ENCODE peak calls at places on chromosomes 12 and 14, in seven cellular contexts. Z, Q, C, F, R, H and A are unnamed samples.

GRCh38 chr12:83183132-83183531 is 496.4 kb downstream of the TMTC2 start:
- DNase-seq in Q (no peak), R (no peak), C (no peak), F (no peak), Z (no peak), H (no peak), A (no peak)

GRCh38 chr14:101711041-101711861 is 50.3 kb upstream of the PPP2R5C start:
- DNase-seq in R (no peak), C (peak; percentile 5), Q (no peak), F (no peak), Z (no peak), H (no peak), A (peak; percentile 57)

GRCh38 chr12:48157889-48158370 is 615 bp upstream of the ASB8 start:
- DNase-seq in C (no peak), Q (no peak), H (no peak), F (no peak), R (no peak), Z (no peak), A (no peak)

GRCh38 chr12:126027816-126028215 is 962.6 kb downstream of the AACS start:
- DNase-seq in Q (no peak), H (no peak), Z (no peak), C (no peak), R (no peak), F (no peak), A (no peak)

GRCh38 chr12:37545759-37546158 is 770.8 kb upstream of the ALG10B start:
- DNase-seq in F (no peak), C (no peak), R (no peak), Q (no peak), H (no peak), Z (no peak), A (no peak)

GRCh38 chr14:48129472-48129871 is 454.1 kb upstream of the MDGA2 start:
- DNase-seq in C (no peak), F (no peak), H (no peak), R (no peak), Q (no peak), Z (no peak), A (no peak)

GRCh38 chr12:106248177-106248848 is 493 bp upstream of the CKAP4 start:
- DNase-seq in Q (no peak), F (no peak), Z (no peak), H (peak; percentile 69), C (peak; percentile 62), R (peak; percentile 19), A (peak; percentile 86)

GRCh38 chr14:78617735-78618134 is 447.6 kb downstream of the NRXN3 start:
- DNase-seq in H (no peak), Z (no peak), Q (no peak), R (no peak), C (no peak), F (no peak), A (no peak)

GRCh38 chr12:58519839-58520238 is 400.5 kb downstream of the LRIG3 start:
- DNase-seq in C (no peak), R (no peak), Z (no peak), H (no peak), F (no peak), Q (no peak), A (no peak)

GRCh38 chr14:74599201-74599809 is 12.7 kb downstream of the LTBP2 start:
- DNase-seq in C (no peak), H (no peak), R (no peak), Q (no peak), F (no peak), Z (no peak), A (no peak)

GRCh38 chr12:32336261-32336660 is 63.1 kb upstream of the FGD4 start:
- DNase-seq in C (no peak), F (no peak), Q (no peak), R (no peak), Z (no peak), H (no peak), A (no peak)

GRCh38 chr14:59425322-59425945 is 39.7 kb downstream of the GPR135 start:
- DNase-seq in C (no peak), H (no peak), Z (no peak), R (no peak), F (no peak), Q (no peak), A (no peak)

GRCh38 chr14:53432378-53432802 is 279.3 kb upstream of the DDHD1 start:
- DNase-seq in C (no peak), Z (no peak), F (no peak), H (no peak), R (peak; percentile 59), Q (peak; percentile 13), A (no peak)

GRCh38 chr12:47188576-47189441 is 109.0 kb upstream of the AMIGO2 start:
- DNase-seq in Q (no peak), F (no peak), Z (no peak), C (no peak), H (no peak), R (no peak), A (no peak)

GRCh38 chr14:101008631-101009336 is 105.3 kb upstream of the RTL1 start:
- DNase-seq in Z (peak; percentile 43), R (no peak), F (no peak), H (no peak), Q (no peak), C (no peak), A (peak; percentile 58)

GRCh38 chr14:26379951-26380350 is 217.9 kb downstream of the NOVA1 start:
- DNase-seq in R (no peak), Q (no peak), F (no peak), H (no peak), C (no peak), Z (no peak), A (no peak)

GRCh38 chr14:91511014-91511466 is 930 bp upstream of the PPP4R3A start:
- DNase-seq in Q (no peak), R (peak; percentile 5), C (no peak), H (no peak), Z (no peak), F (no peak), A (no peak)

GRCh38 chr14:23185046-23185445 is 1.6 kb upstream of the SLC7A8 start:
- DNase-seq in Q (no peak), R (no peak), F (no peak), Z (no peak), H (no peak), C (no peak), A (no peak)

GRCh38 chr14:101128478-101129450 is 225.2 kb upstream of the RTL1 start:
- DNase-seq in R (no peak), C (peak; percentile 15), F (peak; percentile 36), Z (no peak), H (no peak), Q (no peak), A (peak; percentile 40)

GRCh38 chr12:62472472-62472871 is 5.8 kb downstream of the MON2 start:
- DNase-seq in F (no peak), Q (no peak), Z (no peak), R (no peak), C (no peak), H (no peak), A (no peak)

GRCh38 chr14:32623300-32624093 is 294.4 kb downstream of the AKAP6 start:
- DNase-seq in Z (no peak), C (no peak), Q (no peak), R (no peak), F (no peak), H (no peak), A (no peak)

DNA sequence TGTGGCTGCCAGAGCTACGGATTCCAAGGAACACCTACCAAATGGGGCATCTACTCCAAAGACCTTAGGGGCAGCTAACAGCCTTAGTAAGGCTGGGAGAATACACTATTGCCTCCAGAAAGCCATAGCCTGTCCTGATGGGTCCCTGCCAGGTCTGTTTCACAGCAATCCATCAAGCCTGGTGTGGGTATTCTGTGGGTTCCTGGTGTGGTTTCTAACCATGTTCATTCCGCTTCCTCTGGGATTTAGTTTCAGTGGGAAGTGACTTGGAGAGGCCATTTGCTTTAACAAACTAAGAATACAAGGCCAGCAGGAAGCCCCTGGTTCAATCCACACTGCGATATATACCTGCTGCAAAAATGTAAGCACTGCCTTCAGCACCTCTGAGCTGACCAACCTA is 220.5 kb downstream of the FOXN3 start:
- DNase-seq in H (no peak), C (no peak), F (no peak), R (no peak), Q (no peak), Z (no peak), A (no peak)
- H3K4me1 ChIP-seq in H (no peaks in the 10 kb centered on the region), C (no peaks in the 10 kb centered on the region), F (no peaks in the 10 kb centered on the region), R (no peaks in the 10 kb centered on the region), Q (no peaks in the 10 kb centered on the region), Z (no peaks in the 10 kb centered on the region), A (no peaks in the 10 kb centered on the region)

GRCh38 chr12:91877022-91877421 is 268.6 kb downstream of the BTG1 start:
- DNase-seq in Q (no peak), F (no peak), C (peak; percentile 52), R (no peak), Z (peak; percentile 88), H (peak; percentile 64), A (no peak)
- TF ChIP-seq POLR2AphosphoS5 in Q (no peak), F (no peak), C (peak; percentile 67), R (no peak), Z (no peak), H (peak; percentile 46), A (no peak)

GRCh38 chr14:34124585-34124984 is 173.7 kb upstream of the EGLN3 start:
- DNase-seq in Q (no peak), H (no peak), C (no peak), Z (no peak), R (no peak), F (no peak), A (no peak)

GRCh38 chr14:34122081-34122480 is 171.2 kb upstream of the EGLN3 start:
- DNase-seq in R (no peak), H (no peak), Z (no peak), C (no peak), F (no peak), Q (no peak), A (no peak)

GRCh38 chr14:34120185-34120977 is 169.5 kb upstream of the EGLN3 start:
- DNase-seq in H (no peak), R (no peak), Z (no peak), C (no peak), Q (no peak), F (no peak), A (no peak)

GRCh38 chr14:34119107-34119858 is 168.4 kb upstream of the EGLN3 start:
- DNase-seq in F (no peak), C (no peak), Z (no peak), H (no peak), Q (no peak), R (no peak), A (no peak)

GRCh38 chr14:34122650-34123049 is 171.8 kb upstream of the EGLN3 start:
- DNase-seq in F (no peak), Z (no peak), C (no peak), Q (no peak), H (no peak), R (no peak), A (no peak)
- H3K4me1 ChIP-seq in F (no peaks in the 10 kb centered on the region), Z (no peaks in the 10 kb centered on the region), C (peaks cover 6% of the 10 kb centered on the region), Q (no peaks in the 10 kb centered on the region), H (no peaks in the 10 kb centered on the region), R (no peaks in the 10 kb centered on the region), A (no peaks in the 10 kb centered on the region)

DNA sequence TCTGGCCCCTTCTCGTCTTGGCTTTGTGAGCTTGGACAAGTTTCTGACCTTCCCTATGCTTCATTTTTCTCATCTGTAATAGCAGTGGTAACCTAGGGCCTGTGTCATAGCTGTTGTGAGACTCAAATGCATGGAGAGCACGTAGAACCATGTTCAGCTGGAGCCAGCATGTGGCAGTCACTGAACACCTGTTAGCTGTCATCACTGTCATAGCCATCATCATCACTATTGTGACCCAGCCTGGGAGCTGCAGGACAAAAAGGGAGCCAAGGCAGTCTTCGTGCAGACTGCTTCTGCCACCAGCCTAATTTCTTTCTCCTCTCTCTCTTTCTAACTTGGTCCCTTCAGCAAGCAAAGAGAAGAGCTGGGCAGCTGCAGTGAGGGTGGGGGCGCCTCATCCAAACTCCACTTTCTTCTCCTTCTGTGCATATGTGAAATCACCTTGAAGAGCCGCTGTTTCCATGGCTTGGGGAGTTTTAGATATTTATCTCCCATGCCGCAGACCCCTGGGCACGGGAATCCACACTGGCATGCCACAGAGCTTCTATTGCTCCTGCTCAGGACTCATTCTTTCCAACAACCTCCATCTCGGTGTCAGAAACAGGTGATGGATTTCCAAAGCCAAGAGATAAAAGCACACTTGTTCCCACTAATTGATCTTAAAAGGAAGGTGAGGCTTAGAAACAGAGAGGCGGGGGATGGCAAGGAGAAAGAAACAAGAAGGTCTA is 87.0 kb downstream of the SRRM4 start:
- DNase-seq in Z (no peak), H (no peak), C (no peak), Q (no peak), F (no peak), R (no peak), A (no peak)
- TF ChIP-seq POLR2AphosphoS5 in Z (no peak), H (no peak), C (no peak), Q (no peak), F (no peak), R (no peak), A (no peak)